ENCODE peak calls at places on chromosome 10, in ten cellular contexts. X is C1 segment of cervical spinal cord; K is NCI-H1092 treated with DMSO at 0.1 percent for 48 hours; L is stimulated activated CD4-positive, alpha-beta T cell treated with anti-CD3 and anti-CD28 coated beads, Interleukin-2, amount 100 ng/mL, for 48 hours; B is H54; V is transverse colon; P is HEK293T; A is Caki2; R is activated gamma-delta T cell; T is kidney tubule cell. N is an unnamed sample.
A peak's percentile ranks its signal among the peaks of the same experiment; 100 is the strongest.

GRCh38 chr10:125778556-125778955 is 2.9 kb upstream of the MMP21 start:
- DNase-seq in X (no peak), K (no peak), L (no peak), B (no peak), V (no peak), P (no peak), A (no peak), R (no peak), T (no peak), N (no peak)

GRCh38 chr10:123035467-123036086 is 26.8 kb downstream of the ACADSB start:
- DNase-seq in X (no peak), K (no peak), L (no peak), B (no peak), V (no peak), P (no peak), A (no peak), R (no peak), T (no peak), N (no peak)

GRCh38 chr10:58352956-58353610 is 18.3 kb downstream of the UBE2D1 start:
- DNase-seq in X (no peak), K (no peak), L (no peak), B (no peak), V (no peak), P (peak; percentile 19), A (no peak), R (no peak), T (no peak), N (no peak)

GRCh38 chr10:97341416-97341815 is 6.9 kb upstream of the FRAT2 start:
- DNase-seq in X (no peak), K (no peak), L (no peak), B (no peak), V (no peak), P (no peak), A (no peak), R (no peak), T (no peak), N (no peak)

GRCh38 chr10:30437039-30437781 is 3.2 kb downstream of the MAP3K8 start:
- DNase-seq in X (no peak), K (no peak), L (peak; percentile 38), B (no peak), V (no peak), P (no peak), A (peak; percentile 78), R (no peak), T (peak; percentile 76), N (no peak)

GRCh38 chr10:89837173-89838001 is 136.0 kb downstream of the KIF20B start:
- DNase-seq in X (no peak), K (no peak), L (peak; percentile 12), B (no peak), V (peak; percentile 30), P (no peak), A (no peak), R (peak; percentile 18), T (peak; percentile 30), N (no peak)

GRCh38 chr10:88428442-88428841 is 154.7 kb downstream of the RNLS start:
- DNase-seq in X (no peak), K (peak; percentile 20), L (no peak), B (no peak), V (no peak), P (no peak), A (peak; percentile 70), R (no peak), T (peak; percentile 24), N (peak; percentile 21)

GRCh38 chr10:11401314-11402222 is 209.9 kb downstream of the USP6NL start:
- DNase-seq in X (no peak), K (no peak), L (no peak), B (no peak), V (no peak), P (no peak), A (no peak), R (no peak), T (no peak), N (no peak)

GRCh38 chr10:90930971-90931841 is 10.3 kb upstream of the ANKRD1 start:
- DNase-seq in X (no peak), K (no peak), L (no peak), B (peak; percentile 19), V (no peak), P (peak; percentile 19), A (peak; percentile 93), R (no peak), T (peak; percentile 57), N (no peak)

GRCh38 chr10:88592425-88592824 is 5.9 kb downstream of the LIPJ start:
- DNase-seq in X (no peak), K (no peak), L (no peak), B (no peak), V (no peak), P (no peak), A (no peak), R (no peak), T (peak; percentile 11), N (no peak)

GRCh38 chr10:97320480-97321031 is 1.5 kb downstream of the FRAT1 start:
- DNase-seq in X (peak; percentile 40), K (no peak), L (no peak), B (no peak), V (peak; percentile 32), P (no peak), A (no peak), R (peak; percentile 23), T (no peak), N (no peak)

GRCh38 chr10:132541601-132542011 is 4.0 kb downstream of the INPP5A start:
- DNase-seq in X (peak; percentile 20), K (no peak), L (no peak), B (no peak), V (no peak), P (no peak), A (no peak), R (no peak), T (peak; percentile 49), N (no peak)

GRCh38 chr10:8618834-8619233 is 564.3 kb downstream of the GATA3 start:
- DNase-seq in X (no peak), K (no peak), L (no peak), B (no peak), V (no peak), P (no peak), A (no peak), R (no peak), T (peak; percentile 65), N (no peak)

GRCh38 chr10:17273403-17273802 is 45.4 kb downstream of the VIM start:
- DNase-seq in X (no peak), K (no peak), L (no peak), B (peak; percentile 48), V (no peak), P (no peak), A (peak; percentile 16), R (no peak), T (peak; percentile 88), N (no peak)

GRCh38 chr10:120131183-120131582 is 238.7 kb downstream of the SEC23IP start:
- DNase-seq in X (no peak), K (no peak), L (no peak), B (no peak), V (no peak), P (peak; percentile 46), A (peak; percentile 26), R (no peak), T (peak; percentile 23), N (no peak)

GRCh38 chr10:36779238-36779846 is 346.1 kb upstream of the ANKRD30A start:
- DNase-seq in X (no peak), K (peak; percentile 44), L (no peak), B (peak; percentile 17), V (peak; percentile 11), P (peak; percentile 50), A (peak; percentile 61), R (no peak), T (peak; percentile 69), N (peak; percentile 32)

GRCh38 chr10:97028832-97029178 is 157.0 kb downstream of the SLIT1 start:
- DNase-seq in X (no peak), K (no peak), L (no peak), B (no peak), V (no peak), P (no peak), A (no peak), R (no peak), T (no peak), N (no peak)

GRCh38 chr10:17961551-17962422 is 10.1 kb downstream of the SLC39A12 start:
- DNase-seq in X (no peak), K (no peak), L (no peak), B (no peak), V (no peak), P (no peak), A (no peak), R (no peak), T (peak; percentile 53), N (no peak)

GRCh38 chr10:49407552-49408137 is 11.8 kb upstream of the DRGX start:
- DNase-seq in X (peak; percentile 10), K (peak; percentile 45), L (peak; percentile 67), B (peak; percentile 87), V (peak; percentile 75), P (peak; percentile 82), A (peak; percentile 44), R (no peak), T (peak; percentile 71), N (peak; percentile 61)

GRCh38 chr10:59373071-59373470 is 10.7 kb upstream of the FAM13C start:
- DNase-seq in X (no peak), K (no peak), L (no peak), B (no peak), V (no peak), P (no peak), A (no peak), R (no peak), T (no peak), N (no peak)